ENCODE peak calls at places on chromosomes 1 and 21, in four cellular contexts. A is natural killer cell, T is A673, C is pancreas. D is an unnamed sample.

GRCh38 chr1:86992790-86993189 is 78.4 kb downstream of the HS2ST1 start:
- DNase-seq in T (no peak), C (no peak), A (no peak), D (no peak)

GRCh38 chr1:2415801-2416208 is 3.4 kb upstream of the PEX10 start:
- DNase-seq in T (no peak), A (peak; percentile 26), C (no peak), D (peak; percentile 22)

GRCh38 chr1:210598135-210598652 is 269.5 kb downstream of the HHAT start:
- DNase-seq in T (peak; percentile 58), A (no peak), C (no peak), D (no peak)

GRCh38 chr1:14543191-14543849 is 55.2 kb upstream of the KAZN start:
- DNase-seq in C (no peak), T (peak; percentile 72), A (no peak), D (no peak)

GRCh38 chr1:10803971-10804820 is 7.8 kb upstream of the CASZ1 start:
- DNase-seq in T (no peak), A (no peak), C (peak; percentile 38), D (peak; percentile 79)

GRCh38 chr1:60978421-60979357 is 103.7 kb upstream of the NFIA start:
- DNase-seq in C (no peak), A (no peak), T (peak; percentile 70), D (peak; percentile 12)

GRCh38 chr1:217564833-217565232 is 66.1 kb downstream of the GPATCH2 start:
- DNase-seq in C (no peak), A (no peak), T (no peak), D (no peak)

GRCh38 chr1:35031103-35031452 is 667 bp downstream of the ZMYM6 start:
- DNase-seq in T (peak; percentile 27), A (peak; percentile 22), C (peak; percentile 3), D (peak; percentile 8)

GRCh38 chr1:208179303-208179702 is 64.9 kb downstream of the PLXNA2 start:
- DNase-seq in A (no peak), T (no peak), C (no peak), D (no peak)

GRCh38 chr21:14989359-14989758 is 75.4 kb downstream of the NRIP1 start:
- DNase-seq in A (no peak), C (no peak), T (no peak), D (no peak)

GRCh38 chr1:22332795-22333499 is 118.7 kb upstream of the ZBTB40 start:
- DNase-seq in A (no peak), C (no peak), T (no peak), D (no peak)
- TF ChIP-seq CTCF in A (no peak), C (no peak), T (no peak), D (no peak)

GRCh38 chr21:41668686-41669532 is 97.9 kb downstream of the RIPK4 start:
- DNase-seq in C (no peak), A (no peak), T (no peak), D (no peak)

GRCh38 chr21:41669533-41669830 is 97.4 kb downstream of the RIPK4 start:
- DNase-seq in T (no peak), C (no peak), A (no peak), D (no peak)

GRCh38 chr21:41671859-41672542 is 94.9 kb downstream of the RIPK4 start:
- DNase-seq in T (no peak), C (no peak), A (no peak), D (no peak)

GRCh38 chr21:41671212-41671762 is 95.6 kb downstream of the RIPK4 start:
- DNase-seq in T (no peak), A (no peak), C (no peak), D (no peak)

DNA sequence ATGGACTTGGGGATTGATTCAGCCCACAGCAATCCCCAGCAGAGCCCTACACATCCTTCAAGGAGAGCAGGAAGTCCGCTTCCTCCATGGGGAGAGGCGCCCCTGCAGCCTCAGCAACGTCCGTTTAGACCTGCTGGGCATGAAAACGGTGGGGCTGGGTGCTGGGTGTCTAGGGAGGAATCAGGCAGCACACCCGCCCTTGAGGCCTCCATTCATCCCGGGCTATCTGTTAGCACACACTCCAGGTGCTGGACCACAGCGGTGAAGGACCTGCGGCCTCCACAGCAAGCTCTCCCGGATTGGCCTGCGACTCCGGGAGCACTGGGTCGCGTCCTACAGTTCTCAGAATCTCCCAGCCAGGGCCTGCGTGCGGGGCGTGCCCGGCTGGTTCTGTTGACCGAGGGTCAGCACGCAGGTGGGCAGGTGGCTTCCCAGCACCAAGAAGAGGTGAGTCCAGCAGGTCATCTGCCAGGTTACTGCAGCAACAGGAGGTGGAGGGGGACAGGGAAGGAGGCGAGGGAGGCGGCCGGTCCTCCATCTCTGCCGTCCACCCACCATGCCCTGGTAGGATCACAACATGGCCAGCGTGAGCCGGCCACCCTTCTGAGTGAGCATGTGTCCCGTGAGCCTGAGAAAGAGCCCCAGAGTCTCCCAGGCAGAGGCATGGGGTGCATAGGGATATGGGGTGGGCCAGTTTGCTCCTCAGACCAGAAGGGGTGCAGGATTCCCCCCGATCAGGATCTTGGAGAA is 96.6 kb downstream of the RIPK4 start:
- DNase-seq in A (no peak), C (no peak), T (no peak), D (no peak)
- TF ChIP-seq CTCF in A (no peak), C (no peak), T (no peak), D (no peak)

GRCh38 chr21:21003701-21004100 is 5.5 kb downstream of the NCAM2 start:
- DNase-seq in T (peak; percentile 88), C (no peak), A (no peak), D (no peak)
- TF ChIP-seq CTCF in T (peak; percentile 85), C (no peak), A (no peak), D (no peak)

GRCh38 chr1:12620142-12620865 is 2.3 kb upstream of the DHRS3 start:
- DNase-seq in A (no peak), T (no peak), C (no peak), D (no peak)

GRCh38 chr1:12617511-12617900 is 504 bp downstream of the DHRS3 start:
- DNase-seq in A (no peak), T (no peak), C (peak; percentile 73), D (peak; percentile 65)

GRCh38 chr1:12619396-12620141 is 1.6 kb upstream of the DHRS3 start:
- DNase-seq in T (peak; percentile 88), C (peak; percentile 78), A (peak; percentile 76), D (peak; percentile 91)

GRCh38 chr1:12617901-12618660 is at the start of gene DHRS3:
- DNase-seq in A (peak; percentile 74), C (peak; percentile 80), T (peak; percentile 88), D (peak; percentile 93)

GRCh38 chr1:12618661-12619395 is 818 bp upstream of the DHRS3 start:
- DNase-seq in C (peak; percentile 64), T (peak; percentile 55), A (peak; percentile 61), D (peak; percentile 83)
- TF ChIP-seq CTCF in C (no peak), T (no peak), A (no peak), D (no peak)

GRCh38 chr1:924619-925323 is 1.0 kb downstream of the SAMD11 start:
- DNase-seq in T (peak; percentile 74), A (no peak), C (no peak), D (no peak)
- TF ChIP-seq CTCF in T (peak; percentile 37), A (no peak), C (no peak), D (no peak)

GRCh38 chr1:197869502-197869890 is 32.9 kb upstream of the C1orf53 start:
- DNase-seq in T (no peak), A (no peak), C (no peak), D (no peak)

GRCh38 chr1:197865809-197866208 is 36.6 kb upstream of the C1orf53 start:
- DNase-seq in A (no peak), T (no peak), C (no peak), D (no peak)

DNA sequence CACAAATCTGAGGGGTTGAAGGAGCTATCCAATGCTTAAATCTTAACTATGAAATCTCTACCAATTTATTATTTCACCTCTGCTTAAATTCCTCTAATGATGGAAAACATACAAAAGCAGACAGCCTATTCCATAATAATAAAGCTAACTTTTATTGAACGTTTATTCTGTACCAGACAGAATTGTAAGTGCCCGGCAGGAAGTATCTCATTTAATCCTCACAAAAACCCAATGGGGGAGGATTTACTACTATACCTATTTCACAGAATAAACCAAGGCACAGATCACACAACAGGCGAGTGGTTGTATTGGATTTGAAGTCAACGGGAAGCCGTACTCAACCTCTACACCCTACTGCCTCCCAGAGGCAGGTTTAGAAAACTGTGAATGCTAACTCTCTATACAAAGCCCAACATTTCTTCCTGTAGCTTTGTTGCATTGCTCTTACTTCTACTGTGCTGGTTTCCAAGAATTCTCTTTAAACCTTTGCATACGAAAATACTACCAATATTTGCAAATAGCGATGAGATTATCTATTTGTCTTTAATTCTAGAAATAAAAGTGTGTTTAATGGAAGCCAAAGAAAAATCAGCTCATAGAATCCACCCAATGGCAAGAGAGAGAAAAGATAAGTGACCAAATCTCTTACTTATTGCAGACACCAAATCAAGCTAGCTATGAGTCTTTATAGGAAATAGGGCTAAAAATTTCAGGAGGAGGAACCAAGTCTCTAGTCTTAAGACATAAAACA is 33.5 kb upstream of the C1orf53 start:
- DNase-seq in C (peak; percentile 30), A (no peak), T (peak; percentile 64), D (peak; percentile 25)
- TF ChIP-seq CTCF in C (peak; percentile 51), A (peak; percentile 75), T (peak; percentile 65), D (peak; percentile 59)

GRCh38 chr1:8153961-8154360 is 127.9 kb upstream of the ERRFI1 start:
- DNase-seq in A (no peak), C (no peak), T (no peak), D (no peak)
- TF ChIP-seq CTCF in A (no peak), C (no peak), T (no peak), D (no peak)

GRCh38 chr1:242651817-242652216 is 127.3 kb upstream of the PLD5 start:
- DNase-seq in C (no peak), A (no peak), T (peak; percentile 45), D (no peak)
- TF ChIP-seq CTCF in C (no peak), A (no peak), T (peak; percentile 44), D (no peak)

GRCh38 chr1:53544731-53545515 is 85.7 kb downstream of the DMRTB1 start:
- DNase-seq in T (no peak), C (no peak), A (no peak), D (no peak)

GRCh38 chr1:53542551-53542950 is 83.4 kb downstream of the DMRTB1 start:
- DNase-seq in A (no peak), T (no peak), C (no peak), D (no peak)

GRCh38 chr1:53545663-53546408 is 86.6 kb downstream of the DMRTB1 start:
- DNase-seq in A (no peak), T (no peak), C (no peak), D (no peak)

GRCh38 chr1:53543130-53543770 is 84.1 kb downstream of the DMRTB1 start:
- DNase-seq in T (no peak), A (no peak), C (no peak), D (no peak)

DNA sequence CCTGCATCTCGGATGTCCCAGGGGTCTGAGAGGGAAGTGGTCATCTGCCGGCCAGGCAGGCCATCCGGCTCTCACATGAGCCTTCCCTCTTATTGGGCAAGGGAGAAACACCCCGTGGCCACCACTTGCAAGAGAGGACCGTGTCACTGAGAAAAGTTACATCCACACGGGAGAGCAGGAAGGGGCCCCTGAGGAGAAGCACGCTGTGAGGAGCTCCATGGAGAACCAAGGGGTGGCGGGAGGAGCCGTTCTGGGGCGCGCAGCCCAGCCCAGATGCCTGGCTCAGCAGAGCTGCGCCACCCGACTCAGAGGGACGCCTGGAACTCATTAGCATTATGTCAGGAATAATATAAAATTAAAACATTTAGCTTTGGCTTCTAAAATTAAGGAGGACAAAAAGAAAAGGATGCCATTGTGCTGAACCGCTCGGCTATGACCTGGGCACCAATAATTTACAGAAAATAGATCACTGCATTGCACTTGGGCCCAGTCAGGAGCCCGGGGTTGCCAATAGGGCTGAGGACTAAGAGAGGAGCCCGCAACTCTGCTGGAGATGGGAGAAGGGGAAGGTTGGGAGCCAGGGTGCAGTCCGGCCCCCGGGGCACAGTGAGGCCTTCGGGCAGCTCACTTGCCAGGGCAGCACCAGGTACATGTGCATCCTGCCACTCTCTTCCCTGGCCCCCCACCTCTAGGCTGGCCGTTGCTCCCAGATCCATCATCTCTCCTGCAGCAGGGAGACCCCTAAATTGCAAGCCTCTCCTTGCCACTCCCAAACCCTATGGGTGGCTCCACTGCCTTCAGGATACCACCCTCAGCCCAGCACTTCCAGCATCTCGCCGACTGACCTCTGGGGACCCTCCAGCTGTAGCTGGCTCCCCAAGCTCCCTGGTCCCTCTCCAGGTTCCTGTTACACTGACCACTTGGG is 84.8 kb downstream of the DMRTB1 start:
- DNase-seq in C (no peak), A (no peak), T (no peak), D (no peak)
- TF ChIP-seq CTCF in C (no peak), A (no peak), T (no peak), D (no peak)